ENCODE peak calls at places on chromosomes 12 and 14, in four cellular contexts. One of them, this sample, is unnamed. For H3K4me1, the result is how much of the 10 kb centered on the place peaks cover.

GRCh38 chr14:55373784-55374725 is 37.6 kb downstream of the ATG14 start:
- DNase-seq in prostate gland: no peak
- DNase-seq in aorta: no peak
- DNase-seq in CD8-positive, alpha-beta T cell: peak
- DNase-seq in this sample: peak

GRCh38 chr12:110339184-110339952 is 58.3 kb downstream of the ATP2A2 start:
- DNase-seq in prostate gland: peak
- DNase-seq in aorta: no peak
- DNase-seq in CD8-positive, alpha-beta T cell: no peak
- DNase-seq in this sample: no peak

GRCh38 chr12:82730832-82731497 is 44.3 kb downstream of the TMTC2 start:
- DNase-seq in prostate gland: no peak
- DNase-seq in aorta: no peak
- DNase-seq in CD8-positive, alpha-beta T cell: no peak
- DNase-seq in this sample: no peak

GRCh38 chr14:52363001-52363704 is 49.0 kb downstream of the PTGER2 start:
- DNase-seq in prostate gland: no peak
- DNase-seq in aorta: no peak
- DNase-seq in CD8-positive, alpha-beta T cell: no peak
- DNase-seq in this sample: no peak

GRCh38 chr14:85590784-85591183 is 60.8 kb downstream of the FLRT2 start:
- DNase-seq in prostate gland: no peak
- DNase-seq in aorta: no peak
- DNase-seq in CD8-positive, alpha-beta T cell: no peak
- DNase-seq in this sample: no peak

GRCh38 chr12:65294863-65295262 is 16.4 kb downstream of the MSRB3 start:
- DNase-seq in prostate gland: no peak
- DNase-seq in aorta: no peak
- DNase-seq in CD8-positive, alpha-beta T cell: no peak
- DNase-seq in this sample: no peak

GRCh38 chr12:10779103-10779502 is 23.3 kb downstream of the TAS2R7 start:
- DNase-seq in prostate gland: no peak
- DNase-seq in aorta: no peak
- DNase-seq in CD8-positive, alpha-beta T cell: no peak
- DNase-seq in this sample: no peak

GRCh38 chr12:93387780-93388179 is 10.1 kb downstream of the NUDT4 start:
- DNase-seq in prostate gland: no peak
- DNase-seq in aorta: no peak
- DNase-seq in CD8-positive, alpha-beta T cell: no peak
- DNase-seq in this sample: no peak

GRCh38 chr14:83217492-83217891 is 1683.8 kb upstream of the SEL1L start:
- DNase-seq in prostate gland: no peak
- DNase-seq in aorta: no peak
- DNase-seq in CD8-positive, alpha-beta T cell: no peak
- DNase-seq in this sample: no peak

GRCh38 chr14:24986206-24986893 is 63.6 kb downstream of the STXBP6 start:
- DNase-seq in prostate gland: no peak
- DNase-seq in aorta: no peak
- DNase-seq in CD8-positive, alpha-beta T cell: no peak
- DNase-seq in this sample: no peak

GRCh38 chr14:93089501-93090269 is 26.0 kb downstream of the ITPK1 start:
- DNase-seq in prostate gland: no peak
- DNase-seq in aorta: no peak
- DNase-seq in CD8-positive, alpha-beta T cell: no peak
- DNase-seq in this sample: no peak

GRCh38 chr12:62995097-62995496 is 60.1 kb upstream of the PPM1H start:
- DNase-seq in prostate gland: no peak
- DNase-seq in aorta: no peak
- DNase-seq in CD8-positive, alpha-beta T cell: no peak
- DNase-seq in this sample: no peak

GRCh38 chr12:31645944-31646343 is 13.5 kb upstream of the ETFBKMT start:
- DNase-seq in prostate gland: no peak
- DNase-seq in aorta: no peak
- DNase-seq in CD8-positive, alpha-beta T cell: no peak
- DNase-seq in this sample: no peak

GRCh38 chr12:56721721-56722120 is 3.4 kb downstream of the NACA start:
- DNase-seq in prostate gland: no peak
- DNase-seq in aorta: no peak
- DNase-seq in CD8-positive, alpha-beta T cell: no peak
- DNase-seq in this sample: no peak

GRCh38 chr12:22256076-22256475 is 78.4 kb downstream of the ST8SIA1 start:
- DNase-seq in prostate gland: no peak
- DNase-seq in aorta: no peak
- DNase-seq in CD8-positive, alpha-beta T cell: no peak
- DNase-seq in this sample: no peak

GRCh38 chr12:28065889-28066630 is 93.5 kb upstream of the PTHLH start:
- DNase-seq in prostate gland: no peak
- DNase-seq in aorta: no peak
- DNase-seq in CD8-positive, alpha-beta T cell: no peak
- DNase-seq in this sample: no peak

GRCh38 chr12:108572166-108572790 is 9.9 kb downstream of the ISCU start:
- DNase-seq in prostate gland: no peak
- DNase-seq in aorta: no peak
- DNase-seq in CD8-positive, alpha-beta T cell: no peak
- DNase-seq in this sample: no peak

GRCh38 chr12:51351913-51352532 is 5.5 kb upstream of the CELA1 start:
- DNase-seq in prostate gland: no peak
- DNase-seq in aorta: no peak
- DNase-seq in CD8-positive, alpha-beta T cell: peak
- DNase-seq in this sample: peak

GRCh38 chr12:10956085-10956484 is 17.0 kb upstream of the TAS2R14 start:
- DNase-seq in prostate gland: no peak
- DNase-seq in aorta: no peak
- DNase-seq in CD8-positive, alpha-beta T cell: no peak
- DNase-seq in this sample: no peak

GRCh38 chr12:690466-690865 is 27.2 kb upstream of the NINJ2 start:
- DNase-seq in prostate gland: no peak
- DNase-seq in aorta: no peak
- DNase-seq in CD8-positive, alpha-beta T cell: no peak
- DNase-seq in this sample: no peak

GRCh38 chr12:116015525-116015924 is 262.0 kb downstream of the MED13L start:
- DNase-seq in prostate gland: no peak
- DNase-seq in aorta: no peak
- DNase-seq in CD8-positive, alpha-beta T cell: no peak
- DNase-seq in this sample: no peak

GRCh38 chr12:22333751-22334695 is 484 bp downstream of the ST8SIA1 start:
- DNase-seq in prostate gland: peak
- DNase-seq in aorta: peak
- DNase-seq in CD8-positive, alpha-beta T cell: no peak
- DNase-seq in this sample: no peak

GRCh38 chr12:4223273-4223855 is 50.2 kb upstream of the CCND2 start:
- DNase-seq in prostate gland: no peak
- DNase-seq in aorta: no peak
- DNase-seq in CD8-positive, alpha-beta T cell: no peak
- DNase-seq in this sample: no peak

GRCh38 chr12:23099104-23099503 is 474.1 kb downstream of the ETNK1 start:
- DNase-seq in prostate gland: no peak
- DNase-seq in aorta: no peak
- DNase-seq in CD8-positive, alpha-beta T cell: no peak
- DNase-seq in this sample: no peak

GRCh38 chr14:36513451-36514277 is 6.4 kb downstream of the NKX2-1 start:
- DNase-seq in prostate gland: no peak
- DNase-seq in aorta: no peak
- DNase-seq in CD8-positive, alpha-beta T cell: no peak
- DNase-seq in this sample: no peak

GRCh38 chr12:47768323-47768811 is 4.7 kb upstream of the SLC48A1 start:
- DNase-seq in prostate gland: no peak
- DNase-seq in aorta: no peak
- DNase-seq in CD8-positive, alpha-beta T cell: no peak
- DNase-seq in this sample: no peak

GRCh38 chr12:65607271-65607880 is 216.9 kb upstream of the HMGA2 start:
- DNase-seq in prostate gland: peak
- DNase-seq in aorta: no peak
- DNase-seq in CD8-positive, alpha-beta T cell: no peak
- DNase-seq in this sample: no peak

GRCh38 chr12:93825926-93826599 is 148.9 kb downstream of the CRADD start:
- DNase-seq in prostate gland: peak
- DNase-seq in aorta: no peak
- DNase-seq in CD8-positive, alpha-beta T cell: no peak
- DNase-seq in this sample: no peak

GRCh38 chr14:35285168-35285990 is 6.8 kb upstream of the PSMA6 start:
- DNase-seq in prostate gland: no peak
- DNase-seq in aorta: no peak
- DNase-seq in CD8-positive, alpha-beta T cell: no peak
- DNase-seq in this sample: no peak

GRCh38 chr12:21527451-21528180 is 1.5 kb downstream of the SPX start:
- DNase-seq in prostate gland: peak
- DNase-seq in aorta: peak
- DNase-seq in CD8-positive, alpha-beta T cell: peak
- DNase-seq in this sample: no peak

GRCh38 chr12:46414591-46415268 is 42.2 kb upstream of the SLC38A2 start:
- DNase-seq in prostate gland: no peak
- DNase-seq in aorta: no peak
- DNase-seq in CD8-positive, alpha-beta T cell: no peak
- DNase-seq in this sample: no peak

GRCh38 chr14:35470775-35471174 is 63.2 kb upstream of the INSM2 start:
- DNase-seq in prostate gland: no peak
- DNase-seq in aorta: no peak
- DNase-seq in CD8-positive, alpha-beta T cell: no peak
- DNase-seq in this sample: no peak

GRCh38 chr12:55142896-55143870 is 17.0 kb downstream of the OR9K2 start:
- DNase-seq in prostate gland: peak
- DNase-seq in aorta: no peak
- DNase-seq in CD8-positive, alpha-beta T cell: peak
- DNase-seq in this sample: peak

GRCh38 chr12:131830335-131831020 is 2.3 kb downstream of the MMP17 start:
- DNase-seq in prostate gland: peak
- DNase-seq in aorta: peak
- DNase-seq in CD8-positive, alpha-beta T cell: no peak
- DNase-seq in this sample: peak

GRCh38 chr12:131828671-131829350 is 618 bp downstream of the MMP17 start:
- DNase-seq in prostate gland: no peak
- DNase-seq in aorta: peak
- DNase-seq in CD8-positive, alpha-beta T cell: no peak
- DNase-seq in this sample: no peak

GRCh38 chr12:131827961-131828534 is at the start of gene MMP17:
- DNase-seq in prostate gland: no peak
- DNase-seq in aorta: peak
- DNase-seq in CD8-positive, alpha-beta T cell: no peak
- DNase-seq in this sample: no peak

GRCh38 chr12:131829795-131830334 is 1.7 kb downstream of the MMP17 start:
- DNase-seq in prostate gland: no peak
- DNase-seq in aorta: peak
- DNase-seq in CD8-positive, alpha-beta T cell: no peak
- DNase-seq in this sample: no peak

GRCh38 chr12:131829351-131829794 is 1.2 kb downstream of the MMP17 start:
- DNase-seq in prostate gland: no peak
- DNase-seq in aorta: peak
- DNase-seq in CD8-positive, alpha-beta T cell: no peak
- DNase-seq in this sample: no peak
- H3K4me1 ChIP-seq in prostate gland: under half
- H3K4me1 ChIP-seq in aorta: under half
- H3K4me1 ChIP-seq in CD8-positive, alpha-beta T cell: under half
- H3K4me1 ChIP-seq in this sample: under half

GRCh38 chr12:88960213-88960878 is 380.1 kb upstream of the KITLG start:
- DNase-seq in prostate gland: no peak
- DNase-seq in aorta: no peak
- DNase-seq in CD8-positive, alpha-beta T cell: no peak
- DNase-seq in this sample: peak
- H3K4me1 ChIP-seq in prostate gland: under half
- H3K4me1 ChIP-seq in aorta: under half
- H3K4me1 ChIP-seq in CD8-positive, alpha-beta T cell: under half
- H3K4me1 ChIP-seq in this sample: half or more

DNA sequence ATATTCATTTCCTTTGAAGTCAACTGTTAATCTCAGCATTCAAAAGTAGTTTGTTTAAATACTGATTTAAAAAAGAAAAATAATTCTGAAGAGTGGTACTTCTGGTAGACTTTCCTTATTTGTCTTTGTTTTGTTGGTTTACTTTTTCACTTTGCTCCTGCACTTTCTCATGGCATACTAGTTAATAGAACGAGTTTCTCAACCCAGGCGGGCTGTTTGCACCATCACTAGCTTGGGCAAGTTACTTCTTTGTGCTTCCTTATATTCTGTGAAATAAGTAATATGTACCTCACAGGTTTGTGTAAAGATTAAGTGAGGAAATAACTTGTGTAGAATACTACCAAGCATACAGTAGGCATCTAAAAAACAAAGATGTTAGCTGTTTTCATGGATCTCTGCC is 45.5 kb downstream of the SLC38A6 start:
- DNase-seq in prostate gland: no peak
- DNase-seq in aorta: no peak
- DNase-seq in CD8-positive, alpha-beta T cell: no peak
- DNase-seq in this sample: no peak
- H3K4me1 ChIP-seq in prostate gland: under half
- H3K4me1 ChIP-seq in aorta: under half
- H3K4me1 ChIP-seq in CD8-positive, alpha-beta T cell: under half
- H3K4me1 ChIP-seq in this sample: under half

GRCh38 chr12:124498870-124499753 is 68.3 kb downstream of the NCOR2 start:
- DNase-seq in prostate gland: no peak
- DNase-seq in aorta: no peak
- DNase-seq in CD8-positive, alpha-beta T cell: no peak
- DNase-seq in this sample: no peak
- H3K4me1 ChIP-seq in prostate gland: under half
- H3K4me1 ChIP-seq in aorta: under half
- H3K4me1 ChIP-seq in CD8-positive, alpha-beta T cell: under half
- H3K4me1 ChIP-seq in this sample: under half

DNA sequence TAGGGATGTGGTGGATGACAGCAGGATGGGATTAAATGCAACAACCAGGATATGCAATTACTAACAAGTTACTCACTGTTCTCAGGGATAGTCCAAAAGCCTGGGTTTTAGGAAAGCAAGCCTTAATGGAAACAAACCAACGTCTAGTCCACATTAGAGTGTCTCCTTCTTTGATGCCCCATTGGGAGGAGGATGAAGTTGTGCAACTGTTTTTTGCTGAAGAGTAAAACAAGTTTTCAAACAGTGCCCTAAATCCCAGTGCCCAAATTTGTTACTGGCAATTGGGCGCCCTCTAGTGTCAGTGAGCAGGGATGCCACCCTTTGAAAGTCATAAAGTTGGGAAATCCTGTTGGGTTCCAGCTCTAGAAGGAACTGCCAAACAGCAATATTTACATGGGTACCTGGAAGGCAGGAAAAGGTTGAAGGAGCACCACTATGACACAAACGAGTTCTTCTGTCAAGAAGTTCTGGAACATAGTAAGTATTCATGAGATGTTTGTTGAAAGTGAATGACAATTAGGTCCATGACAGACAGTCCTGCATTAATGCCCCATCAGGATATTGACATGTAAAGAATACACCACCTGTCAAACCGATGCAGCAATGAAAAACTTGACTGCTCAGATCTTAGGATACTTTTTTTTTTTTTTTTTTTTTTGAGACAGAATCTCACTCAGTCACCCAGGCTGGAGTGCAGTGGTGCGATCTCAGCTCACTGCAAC is 11.1 kb upstream of the DPF3 start:
- DNase-seq in prostate gland: peak
- DNase-seq in aorta: no peak
- DNase-seq in CD8-positive, alpha-beta T cell: peak
- DNase-seq in this sample: peak
- H3K4me1 ChIP-seq in prostate gland: under half
- H3K4me1 ChIP-seq in aorta: under half
- H3K4me1 ChIP-seq in CD8-positive, alpha-beta T cell: under half
- H3K4me1 ChIP-seq in this sample: under half

GRCh38 chr14:91395466-91395865 is 22.2 kb downstream of the CCDC88C start:
- DNase-seq in prostate gland: no peak
- DNase-seq in aorta: no peak
- DNase-seq in CD8-positive, alpha-beta T cell: no peak
- DNase-seq in this sample: no peak
- H3K4me1 ChIP-seq in prostate gland: half or more
- H3K4me1 ChIP-seq in aorta: under half
- H3K4me1 ChIP-seq in CD8-positive, alpha-beta T cell: half or more
- H3K4me1 ChIP-seq in this sample: under half